ENCODE peak calls at places on chromosomes 7 and 10, in seven cellular contexts. One of them, this sample, is unnamed.

GRCh38 chr10:118374404-118374803 is 32.3 kb upstream of the FAM204A start:
- DNase-seq in adrenal gland: no peak
- DNase-seq in transverse colon: no peak
- DNase-seq in tibial nerve: no peak
- DNase-seq in stomach: no peak
- DNase-seq in breast epithelium: no peak
- DNase-seq in esophagus squamous epithelium: no peak
- DNase-seq in this sample: no peak

GRCh38 chr10:103759100-103759781 is 96.1 kb downstream of the SH3PXD2A start:
- DNase-seq in adrenal gland: peak
- DNase-seq in transverse colon: peak
- DNase-seq in tibial nerve: no peak
- DNase-seq in stomach: no peak
- DNase-seq in breast epithelium: no peak
- DNase-seq in esophagus squamous epithelium: no peak
- DNase-seq in this sample: peak

GRCh38 chr10:129949411-129950335 is 14.4 kb downstream of the EBF3 start:
- DNase-seq in adrenal gland: peak
- DNase-seq in transverse colon: no peak
- DNase-seq in tibial nerve: no peak
- DNase-seq in stomach: peak
- DNase-seq in breast epithelium: peak
- DNase-seq in esophagus squamous epithelium: no peak
- DNase-seq in this sample: peak

GRCh38 chr10:36725581-36726520 is 399.5 kb upstream of the ANKRD30A start:
- DNase-seq in adrenal gland: peak
- DNase-seq in transverse colon: no peak
- DNase-seq in tibial nerve: no peak
- DNase-seq in stomach: no peak
- DNase-seq in breast epithelium: no peak
- DNase-seq in esophagus squamous epithelium: no peak
- DNase-seq in this sample: peak

GRCh38 chr10:75187961-75188426 is 22.6 kb upstream of the VDAC2 start:
- DNase-seq in adrenal gland: peak
- DNase-seq in transverse colon: peak
- DNase-seq in tibial nerve: no peak
- DNase-seq in stomach: peak
- DNase-seq in breast epithelium: peak
- DNase-seq in esophagus squamous epithelium: no peak
- DNase-seq in this sample: peak

GRCh38 chr10:8095962-8096361 is 41.5 kb downstream of the GATA3 start:
- DNase-seq in adrenal gland: no peak
- DNase-seq in transverse colon: no peak
- DNase-seq in tibial nerve: no peak
- DNase-seq in stomach: no peak
- DNase-seq in breast epithelium: no peak
- DNase-seq in esophagus squamous epithelium: no peak
- DNase-seq in this sample: no peak

GRCh38 chr7:37248396-37248836 is 200.2 kb downstream of the ELMO1 start:
- DNase-seq in adrenal gland: peak
- DNase-seq in transverse colon: no peak
- DNase-seq in tibial nerve: no peak
- DNase-seq in stomach: no peak
- DNase-seq in breast epithelium: no peak
- DNase-seq in esophagus squamous epithelium: no peak
- DNase-seq in this sample: peak

GRCh38 chr7:46939558-46939957 is 642.4 kb downstream of the TNS3 start:
- DNase-seq in adrenal gland: no peak
- DNase-seq in transverse colon: no peak
- DNase-seq in tibial nerve: no peak
- DNase-seq in stomach: no peak
- DNase-seq in breast epithelium: no peak
- DNase-seq in esophagus squamous epithelium: no peak
- DNase-seq in this sample: no peak

GRCh38 chr10:74890460-74890859 is 64.1 kb downstream of the KAT6B start:
- DNase-seq in adrenal gland: no peak
- DNase-seq in transverse colon: no peak
- DNase-seq in tibial nerve: no peak
- DNase-seq in stomach: no peak
- DNase-seq in breast epithelium: no peak
- DNase-seq in esophagus squamous epithelium: no peak
- DNase-seq in this sample: no peak

GRCh38 chr7:145753004-145753403 is 363.6 kb upstream of the CNTNAP2 start:
- DNase-seq in adrenal gland: no peak
- DNase-seq in transverse colon: no peak
- DNase-seq in tibial nerve: no peak
- DNase-seq in stomach: no peak
- DNase-seq in breast epithelium: no peak
- DNase-seq in esophagus squamous epithelium: no peak
- DNase-seq in this sample: no peak

GRCh38 chr10:70055550-70055949 is 2.9 kb downstream of the MACROH2A2 start:
- DNase-seq in adrenal gland: no peak
- DNase-seq in transverse colon: no peak
- DNase-seq in tibial nerve: no peak
- DNase-seq in stomach: no peak
- DNase-seq in breast epithelium: no peak
- DNase-seq in esophagus squamous epithelium: no peak
- DNase-seq in this sample: no peak

GRCh38 chr7:19772323-19772722 is 1.1 kb downstream of the TMEM196 start:
- DNase-seq in adrenal gland: no peak
- DNase-seq in transverse colon: no peak
- DNase-seq in tibial nerve: no peak
- DNase-seq in stomach: no peak
- DNase-seq in breast epithelium: no peak
- DNase-seq in esophagus squamous epithelium: no peak
- DNase-seq in this sample: no peak

DNA sequence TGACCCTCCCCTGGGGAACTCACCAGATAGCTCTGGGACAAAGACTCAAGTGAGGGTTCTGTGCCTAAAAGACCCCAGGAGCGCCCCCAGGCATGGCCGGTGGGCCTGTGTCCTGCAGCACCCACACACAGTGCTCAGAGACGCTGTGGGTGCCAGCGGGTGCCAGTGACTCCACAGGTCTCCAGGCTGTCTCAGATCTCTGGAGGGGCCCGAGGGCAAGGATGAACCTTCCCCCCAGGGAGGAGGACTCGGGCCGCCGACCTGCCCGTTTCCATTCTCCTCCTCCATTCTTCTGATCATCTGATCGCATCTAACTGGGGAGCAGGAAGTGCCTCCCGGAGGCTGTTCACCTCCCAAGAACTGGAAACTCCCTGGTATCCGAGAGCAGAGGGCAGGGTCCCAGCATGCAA is 980 bp downstream of the ADAM8 start:
- DNase-seq in adrenal gland: no peak
- DNase-seq in transverse colon: no peak
- DNase-seq in tibial nerve: no peak
- DNase-seq in stomach: no peak
- DNase-seq in breast epithelium: no peak
- DNase-seq in esophagus squamous epithelium: no peak
- DNase-seq in this sample: no peak
- H3K27ac ChIP-seq in adrenal gland: no peak
- H3K27ac ChIP-seq in transverse colon: peak
- H3K27ac ChIP-seq in tibial nerve: no peak
- H3K27ac ChIP-seq in stomach: peak
- H3K27ac ChIP-seq in breast epithelium: no peak
- H3K27ac ChIP-seq in esophagus squamous epithelium: peak
- H3K27ac ChIP-seq in this sample: no peak

GRCh38 chr7:28195925-28196324 is 15.3 kb upstream of the JAZF1 start:
- DNase-seq in adrenal gland: no peak
- DNase-seq in transverse colon: no peak
- DNase-seq in tibial nerve: no peak
- DNase-seq in stomach: no peak
- DNase-seq in breast epithelium: no peak
- DNase-seq in esophagus squamous epithelium: no peak
- DNase-seq in this sample: no peak
- TF ChIP-seq POLR2A in adrenal gland: no peak
- TF ChIP-seq POLR2A in transverse colon: no peak
- TF ChIP-seq POLR2A in tibial nerve: no peak
- TF ChIP-seq POLR2A in stomach: no peak
- TF ChIP-seq POLR2A in breast epithelium: no peak
- TF ChIP-seq POLR2A in esophagus squamous epithelium: no peak
- TF ChIP-seq POLR2A in this sample: no peak

GRCh38 chr10:5043716-5044115 is 40.1 kb upstream of the AKR1C2 start:
- DNase-seq in adrenal gland: no peak
- DNase-seq in transverse colon: peak
- DNase-seq in tibial nerve: peak
- DNase-seq in stomach: peak
- DNase-seq in breast epithelium: no peak
- DNase-seq in esophagus squamous epithelium: no peak
- DNase-seq in this sample: no peak

GRCh38 chr10:5042922-5043321 is 39.3 kb upstream of the AKR1C2 start:
- DNase-seq in adrenal gland: no peak
- DNase-seq in transverse colon: no peak
- DNase-seq in tibial nerve: no peak
- DNase-seq in stomach: no peak
- DNase-seq in breast epithelium: no peak
- DNase-seq in esophagus squamous epithelium: no peak
- DNase-seq in this sample: no peak

GRCh38 chr10:5040781-5041470 is 37.3 kb upstream of the AKR1C2 start:
- DNase-seq in adrenal gland: no peak
- DNase-seq in transverse colon: no peak
- DNase-seq in tibial nerve: no peak
- DNase-seq in stomach: no peak
- DNase-seq in breast epithelium: no peak
- DNase-seq in esophagus squamous epithelium: no peak
- DNase-seq in this sample: no peak

GRCh38 chr10:5040010-5040635 is 36.5 kb upstream of the AKR1C2 start:
- DNase-seq in adrenal gland: no peak
- DNase-seq in transverse colon: no peak
- DNase-seq in tibial nerve: no peak
- DNase-seq in stomach: no peak
- DNase-seq in breast epithelium: no peak
- DNase-seq in esophagus squamous epithelium: no peak
- DNase-seq in this sample: no peak

GRCh38 chr10:5041471-5042023 is 37.9 kb upstream of the AKR1C2 start:
- DNase-seq in adrenal gland: no peak
- DNase-seq in transverse colon: no peak
- DNase-seq in tibial nerve: no peak
- DNase-seq in stomach: no peak
- DNase-seq in breast epithelium: no peak
- DNase-seq in esophagus squamous epithelium: no peak
- DNase-seq in this sample: no peak
- H3K27ac ChIP-seq in adrenal gland: no peak
- H3K27ac ChIP-seq in transverse colon: no peak
- H3K27ac ChIP-seq in tibial nerve: no peak
- H3K27ac ChIP-seq in stomach: peak
- H3K27ac ChIP-seq in breast epithelium: no peak
- H3K27ac ChIP-seq in esophagus squamous epithelium: no peak
- H3K27ac ChIP-seq in this sample: peak

GRCh38 chr7:44749992-44750391 is 1.3 kb downstream of the ZMIZ2 start:
- DNase-seq in adrenal gland: no peak
- DNase-seq in transverse colon: no peak
- DNase-seq in tibial nerve: no peak
- DNase-seq in stomach: no peak
- DNase-seq in breast epithelium: no peak
- DNase-seq in esophagus squamous epithelium: no peak
- DNase-seq in this sample: no peak

GRCh38 chr7:44748948-44749731 is 493 bp downstream of the ZMIZ2 start:
- DNase-seq in adrenal gland: no peak
- DNase-seq in transverse colon: no peak
- DNase-seq in tibial nerve: no peak
- DNase-seq in stomach: no peak
- DNase-seq in breast epithelium: no peak
- DNase-seq in esophagus squamous epithelium: no peak
- DNase-seq in this sample: no peak

GRCh38 chr7:44750921-44751571 is 2.4 kb downstream of the ZMIZ2 start:
- DNase-seq in adrenal gland: no peak
- DNase-seq in transverse colon: peak
- DNase-seq in tibial nerve: no peak
- DNase-seq in stomach: no peak
- DNase-seq in breast epithelium: no peak
- DNase-seq in esophagus squamous epithelium: no peak
- DNase-seq in this sample: no peak

GRCh38 chr7:44750424-44750823 is 1.8 kb downstream of the ZMIZ2 start:
- DNase-seq in adrenal gland: no peak
- DNase-seq in transverse colon: no peak
- DNase-seq in tibial nerve: no peak
- DNase-seq in stomach: no peak
- DNase-seq in breast epithelium: no peak
- DNase-seq in esophagus squamous epithelium: no peak
- DNase-seq in this sample: no peak

DNA sequence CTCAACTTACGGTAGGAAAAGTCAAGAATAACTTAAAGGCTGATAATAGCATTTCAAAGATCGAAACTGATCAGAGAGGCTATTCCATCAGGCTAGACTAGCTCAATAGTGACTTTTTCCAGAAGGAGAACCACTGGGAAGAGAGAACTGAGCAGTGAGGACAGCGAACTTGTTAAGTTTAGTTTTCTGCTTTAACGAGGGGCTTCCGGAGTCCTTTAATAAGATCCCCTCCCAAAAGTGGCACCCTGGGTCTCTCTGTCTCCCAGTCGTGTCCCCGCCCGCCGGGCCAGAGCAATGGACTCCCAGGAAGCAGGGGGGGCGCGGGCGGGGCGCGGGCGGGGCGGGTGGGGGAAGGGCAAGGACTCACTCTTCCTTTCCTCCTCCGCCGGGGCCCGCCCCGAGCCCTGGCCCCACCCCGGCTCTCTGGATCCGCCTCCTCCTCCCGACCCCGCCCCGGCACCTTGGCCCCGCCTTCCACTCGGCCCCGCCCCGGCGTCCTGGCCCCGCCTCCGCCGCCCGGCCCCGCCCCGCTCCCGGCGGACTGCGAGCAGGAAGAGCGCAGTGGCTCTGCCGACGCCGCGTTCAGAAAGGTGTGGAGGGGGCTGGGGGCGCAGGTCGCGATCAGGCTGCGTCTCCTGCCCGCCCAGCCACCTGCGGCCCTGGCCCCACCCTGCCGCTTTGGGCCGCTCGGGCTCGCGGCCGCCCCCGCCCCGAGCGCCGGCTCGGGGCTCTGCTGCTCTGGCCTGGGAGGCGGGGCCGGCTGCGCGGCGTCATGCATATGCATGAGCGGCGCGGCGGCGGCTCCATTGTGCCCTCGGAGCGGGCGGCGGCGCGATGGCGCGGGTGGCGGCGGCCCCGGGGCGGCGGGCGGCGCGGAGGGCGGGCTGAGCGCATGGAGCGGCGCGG is at the start of gene ZMIZ2:
- DNase-seq in adrenal gland: peak
- DNase-seq in transverse colon: peak
- DNase-seq in tibial nerve: peak
- DNase-seq in stomach: peak
- DNase-seq in breast epithelium: peak
- DNase-seq in esophagus squamous epithelium: peak
- DNase-seq in this sample: peak
- TF ChIP-seq POLR2A in adrenal gland: peak
- TF ChIP-seq POLR2A in transverse colon: peak
- TF ChIP-seq POLR2A in tibial nerve: peak
- TF ChIP-seq POLR2A in stomach: no peak
- TF ChIP-seq POLR2A in breast epithelium: no peak
- TF ChIP-seq POLR2A in esophagus squamous epithelium: peak
- TF ChIP-seq POLR2A in this sample: peak